ENCODE peak calls at places on chromosomes 6 and 20, in five cellular contexts. One of them, this sample, is unnamed.
A peak's percentile ranks its signal among the peaks of the same experiment; 100 is the strongest.

GRCh38 chr6:168711049-168711640 is 270.2 kb downstream of the SMOC2 start:
- DNase-seq in CD4-positive, CD25-positive, alpha-beta regulatory T cell: no peak
- DNase-seq in PC-3: no peak
- DNase-seq in psoas muscle: no peak
- DNase-seq in lung: no peak
- DNase-seq in this sample: no peak

GRCh38 chr20:14481863-14482262 is 144.5 kb upstream of the FLRT3 start:
- DNase-seq in PC-3: peak; percentile 86
- DNase-seq in lung: no peak
- DNase-seq in CD4-positive, CD25-positive, alpha-beta regulatory T cell: no peak
- DNase-seq in psoas muscle: no peak
- DNase-seq in this sample: no peak

GRCh38 chr6:147063469-147064031 is 140.7 kb upstream of the STXBP5 start:
- DNase-seq in PC-3: peak; percentile 77
- DNase-seq in lung: no peak
- DNase-seq in CD4-positive, CD25-positive, alpha-beta regulatory T cell: no peak
- DNase-seq in psoas muscle: no peak
- DNase-seq in this sample: no peak

GRCh38 chr6:22062807-22063408 is 233.9 kb downstream of the PRL start:
- DNase-seq in lung: peak; percentile 62
- DNase-seq in PC-3: no peak
- DNase-seq in psoas muscle: no peak
- DNase-seq in CD4-positive, CD25-positive, alpha-beta regulatory T cell: peak; percentile 57
- DNase-seq in this sample: no peak

GRCh38 chr6:1767481-1768246 is 157.9 kb downstream of the FOXC1 start:
- DNase-seq in psoas muscle: peak; percentile 69
- DNase-seq in PC-3: peak; percentile 68
- DNase-seq in lung: no peak
- DNase-seq in CD4-positive, CD25-positive, alpha-beta regulatory T cell: no peak
- DNase-seq in this sample: peak; percentile 56

GRCh38 chr20:33062750-33063149 is 9.0 kb downstream of the BPIFB3 start:
- DNase-seq in psoas muscle: no peak
- DNase-seq in lung: no peak
- DNase-seq in CD4-positive, CD25-positive, alpha-beta regulatory T cell: no peak
- DNase-seq in PC-3: no peak
- DNase-seq in this sample: no peak

GRCh38 chr6:44039191-44039719 is 88.0 kb downstream of the MRPL14 start:
- DNase-seq in lung: no peak
- DNase-seq in psoas muscle: no peak
- DNase-seq in CD4-positive, CD25-positive, alpha-beta regulatory T cell: no peak
- DNase-seq in PC-3: no peak
- DNase-seq in this sample: no peak

GRCh38 chr6:40000964-40001515 is 66.8 kb upstream of the MOCS1 start:
- DNase-seq in PC-3: no peak
- DNase-seq in CD4-positive, CD25-positive, alpha-beta regulatory T cell: no peak
- DNase-seq in psoas muscle: no peak
- DNase-seq in lung: no peak
- DNase-seq in this sample: no peak

GRCh38 chr6:117145940-117146339 is 119.4 kb upstream of the VGLL2 start:
- DNase-seq in CD4-positive, CD25-positive, alpha-beta regulatory T cell: no peak
- DNase-seq in PC-3: no peak
- DNase-seq in psoas muscle: no peak
- DNase-seq in lung: no peak
- DNase-seq in this sample: no peak

GRCh38 chr20:21052241-21052640 is 53.9 kb downstream of the LINC00237 start:
- DNase-seq in CD4-positive, CD25-positive, alpha-beta regulatory T cell: no peak
- DNase-seq in lung: no peak
- DNase-seq in PC-3: no peak
- DNase-seq in psoas muscle: no peak
- DNase-seq in this sample: no peak

GRCh38 chr6:114108119-114109002 is 137.4 kb upstream of the HDAC2 start:
- DNase-seq in lung: peak; percentile 70
- DNase-seq in PC-3: peak; percentile 85
- DNase-seq in psoas muscle: peak; percentile 66
- DNase-seq in CD4-positive, CD25-positive, alpha-beta regulatory T cell: peak; percentile 15
- DNase-seq in this sample: peak; percentile 39

GRCh38 chr6:169719117-169719516 is 5.2 kb downstream of the PHF10 start:
- DNase-seq in CD4-positive, CD25-positive, alpha-beta regulatory T cell: no peak
- DNase-seq in PC-3: no peak
- DNase-seq in lung: no peak
- DNase-seq in psoas muscle: no peak
- DNase-seq in this sample: no peak

GRCh38 chr20:6269163-6269873 is 146.5 kb upstream of the FERMT1 start:
- DNase-seq in CD4-positive, CD25-positive, alpha-beta regulatory T cell: no peak
- DNase-seq in psoas muscle: no peak
- DNase-seq in PC-3: peak; percentile 18
- DNase-seq in lung: no peak
- DNase-seq in this sample: no peak

GRCh38 chr6:1438471-1438881 is 49.1 kb downstream of the FOXF2 start:
- DNase-seq in PC-3: no peak
- DNase-seq in CD4-positive, CD25-positive, alpha-beta regulatory T cell: no peak
- DNase-seq in psoas muscle: no peak
- DNase-seq in lung: no peak
- DNase-seq in this sample: no peak

GRCh38 chr6:155880905-155881304 is 425.3 kb upstream of the NOX3 start:
- DNase-seq in psoas muscle: no peak
- DNase-seq in PC-3: peak; percentile 55
- DNase-seq in lung: no peak
- DNase-seq in CD4-positive, CD25-positive, alpha-beta regulatory T cell: no peak
- DNase-seq in this sample: no peak

GRCh38 chr6:134347141-134347540 is 29.2 kb upstream of the SGK1 start:
- DNase-seq in psoas muscle: no peak
- DNase-seq in lung: no peak
- DNase-seq in CD4-positive, CD25-positive, alpha-beta regulatory T cell: no peak
- DNase-seq in PC-3: no peak
- DNase-seq in this sample: no peak

GRCh38 chr6:101000334-101000733 is 119.2 kb upstream of the ASCC3 start:
- DNase-seq in CD4-positive, CD25-positive, alpha-beta regulatory T cell: no peak
- DNase-seq in PC-3: peak; percentile 8
- DNase-seq in psoas muscle: no peak
- DNase-seq in lung: no peak
- DNase-seq in this sample: no peak

GRCh38 chr20:46649965-46650542 is 1.2 kb downstream of the SLC13A3 start:
- DNase-seq in CD4-positive, CD25-positive, alpha-beta regulatory T cell: no peak
- DNase-seq in lung: no peak
- DNase-seq in psoas muscle: no peak
- DNase-seq in PC-3: no peak
- DNase-seq in this sample: no peak

GRCh38 chr6:34248198-34248726 is 544 bp downstream of the SMIM29 start:
- DNase-seq in psoas muscle: peak; percentile 85
- DNase-seq in lung: peak; percentile 74
- DNase-seq in PC-3: peak; percentile 43
- DNase-seq in CD4-positive, CD25-positive, alpha-beta regulatory T cell: peak; percentile 56
- DNase-seq in this sample: peak; percentile 69

GRCh38 chr20:38604873-38605303 is 3.3 kb downstream of the ARHGAP40 start:
- DNase-seq in CD4-positive, CD25-positive, alpha-beta regulatory T cell: no peak
- DNase-seq in lung: no peak
- DNase-seq in psoas muscle: no peak
- DNase-seq in PC-3: peak; percentile 95
- DNase-seq in this sample: no peak

GRCh38 chr20:44814937-44815336 is 4.6 kb upstream of the RIMS4 start:
- DNase-seq in CD4-positive, CD25-positive, alpha-beta regulatory T cell: no peak
- DNase-seq in psoas muscle: no peak
- DNase-seq in lung: no peak
- DNase-seq in PC-3: no peak
- DNase-seq in this sample: no peak

GRCh38 chr20:50562262-50562701 is 52.1 kb downstream of the PTPN1 start:
- DNase-seq in psoas muscle: peak; percentile 81
- DNase-seq in PC-3: no peak
- DNase-seq in lung: peak; percentile 79
- DNase-seq in CD4-positive, CD25-positive, alpha-beta regulatory T cell: no peak
- DNase-seq in this sample: no peak

GRCh38 chr6:142400495-142400894 is 98.7 kb downstream of the ADGRG6 start:
- DNase-seq in psoas muscle: no peak
- DNase-seq in CD4-positive, CD25-positive, alpha-beta regulatory T cell: no peak
- DNase-seq in lung: no peak
- DNase-seq in PC-3: no peak
- DNase-seq in this sample: no peak

GRCh38 chr20:40223818-40224217 is 465.2 kb downstream of the MAFB start:
- DNase-seq in psoas muscle: no peak
- DNase-seq in lung: no peak
- DNase-seq in CD4-positive, CD25-positive, alpha-beta regulatory T cell: no peak
- DNase-seq in PC-3: no peak
- DNase-seq in this sample: no peak

GRCh38 chr20:40218296-40218955 is 470.6 kb downstream of the MAFB start:
- DNase-seq in CD4-positive, CD25-positive, alpha-beta regulatory T cell: no peak
- DNase-seq in psoas muscle: no peak
- DNase-seq in lung: no peak
- DNase-seq in PC-3: no peak
- DNase-seq in this sample: no peak

DNA sequence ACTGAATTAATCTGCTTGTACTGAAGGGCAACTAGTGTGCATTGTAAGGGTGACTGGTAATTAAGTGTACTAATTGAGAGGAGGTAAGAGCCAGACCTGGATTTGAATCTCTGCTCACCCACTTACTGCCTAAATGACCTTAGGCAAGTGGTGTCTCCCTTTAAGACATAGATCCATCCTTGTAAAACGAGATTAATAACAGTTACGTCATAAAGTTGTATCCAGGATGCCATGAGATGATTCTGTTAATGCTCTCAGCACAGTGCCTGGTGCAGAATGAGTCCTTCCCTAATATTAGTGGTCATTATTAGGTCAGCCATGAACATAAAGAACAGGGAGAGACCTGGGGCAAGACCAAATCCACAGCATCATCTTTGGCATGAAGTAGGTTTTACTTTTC is 470.1 kb downstream of the MAFB start:
- DNase-seq in PC-3: no peak
- DNase-seq in psoas muscle: no peak
- DNase-seq in CD4-positive, CD25-positive, alpha-beta regulatory T cell: no peak
- DNase-seq in lung: no peak
- DNase-seq in this sample: no peak
- H3K27ac ChIP-seq in PC-3: no peak overlapping the region
- H3K27ac ChIP-seq in psoas muscle: no peak overlapping the region
- H3K27ac ChIP-seq in CD4-positive, CD25-positive, alpha-beta regulatory T cell: no peak overlapping the region
- H3K27ac ChIP-seq in lung: no peak overlapping the region
- H3K27ac ChIP-seq in this sample: no peak overlapping the region

DNA sequence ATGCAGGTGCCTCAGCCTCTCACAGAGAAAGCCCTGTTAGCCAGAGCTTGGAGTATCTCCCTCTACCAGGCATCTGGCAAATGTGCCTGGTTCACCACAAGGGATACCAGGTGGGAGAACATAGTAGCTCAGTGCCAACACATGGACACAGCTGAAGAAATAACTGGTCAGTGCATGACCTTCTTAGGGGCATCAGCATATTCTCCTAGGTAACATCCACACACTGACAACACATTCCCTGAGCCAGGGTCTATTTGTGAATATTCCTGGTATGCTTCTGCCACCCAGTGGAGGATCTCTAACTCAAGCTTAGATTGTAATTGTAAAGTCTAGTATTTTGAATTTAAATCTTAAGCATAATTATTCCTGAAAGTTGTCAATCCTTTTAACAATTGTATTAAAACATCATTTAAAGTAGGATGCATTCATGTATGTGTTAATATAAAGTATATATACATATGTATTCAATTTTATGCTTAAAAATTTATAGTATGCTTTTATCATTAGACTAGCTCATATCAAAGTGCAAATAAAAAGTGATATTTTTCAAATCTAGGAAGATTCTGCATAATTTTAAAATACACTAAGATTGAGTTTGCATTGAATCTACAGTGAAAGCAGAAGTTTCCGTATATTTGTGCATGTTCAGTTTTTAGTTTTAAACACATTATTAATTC is 45.3 kb upstream of the COL21A1 start:
- DNase-seq in CD4-positive, CD25-positive, alpha-beta regulatory T cell: no peak
- DNase-seq in psoas muscle: no peak
- DNase-seq in lung: no peak
- DNase-seq in PC-3: peak; percentile 79
- DNase-seq in this sample: no peak
- H3K4me3 ChIP-seq in CD4-positive, CD25-positive, alpha-beta regulatory T cell: no peak overlapping the region
- H3K4me3 ChIP-seq in psoas muscle: no peak overlapping the region
- H3K4me3 ChIP-seq in lung: no peak overlapping the region
- H3K4me3 ChIP-seq in PC-3: no peak overlapping the region
- H3K4me3 ChIP-seq in this sample: no peak overlapping the region

DNA sequence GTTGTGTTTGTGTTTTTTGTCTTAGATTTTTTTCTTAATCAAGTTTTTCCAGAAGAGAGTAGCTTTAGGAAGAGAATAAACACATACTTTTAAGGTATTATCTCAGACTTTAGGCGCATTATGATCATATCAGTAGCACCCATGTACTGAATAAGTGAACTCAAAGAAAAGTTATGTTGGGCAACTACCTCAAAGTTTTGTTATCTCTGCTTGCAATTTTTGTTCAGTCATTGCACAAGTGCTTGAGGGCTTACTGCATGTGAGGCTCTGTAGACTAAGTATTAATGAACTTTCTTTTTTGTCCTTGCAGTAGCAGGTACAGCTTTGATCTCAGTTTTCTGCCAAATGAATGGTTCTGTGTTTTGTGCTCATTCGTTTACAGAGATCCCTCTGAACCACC is 189.0 kb downstream of the SLC16A10 start:
- DNase-seq in PC-3: no peak
- DNase-seq in psoas muscle: no peak
- DNase-seq in lung: no peak
- DNase-seq in CD4-positive, CD25-positive, alpha-beta regulatory T cell: no peak
- DNase-seq in this sample: no peak
- H3K36me3 ChIP-seq in PC-3: peaks cover 36% of the 10 kb centered on the region
- H3K36me3 ChIP-seq in psoas muscle: peaks cover 5% of the 10 kb centered on the region
- H3K36me3 ChIP-seq in lung: peaks cover 32% of the 10 kb centered on the region
- H3K36me3 ChIP-seq in CD4-positive, CD25-positive, alpha-beta regulatory T cell: peaks cover 66% of the 10 kb centered on the region
- H3K36me3 ChIP-seq in this sample: peaks cover 87% of the 10 kb centered on the region

GRCh38 chr20:62818592-62819493 is 2.0 kb downstream of the COL9A3 start:
- DNase-seq in CD4-positive, CD25-positive, alpha-beta regulatory T cell: no peak
- DNase-seq in lung: no peak
- DNase-seq in PC-3: no peak
- DNase-seq in psoas muscle: peak; percentile 76
- DNase-seq in this sample: peak; percentile 76

GRCh38 chr20:62819494-62820174 is 2.8 kb downstream of the COL9A3 start:
- DNase-seq in CD4-positive, CD25-positive, alpha-beta regulatory T cell: no peak
- DNase-seq in PC-3: peak; percentile 62
- DNase-seq in lung: no peak
- DNase-seq in psoas muscle: no peak
- DNase-seq in this sample: no peak

GRCh38 chr20:62816879-62817873 is at the start of gene COL9A3:
- DNase-seq in CD4-positive, CD25-positive, alpha-beta regulatory T cell: no peak
- DNase-seq in psoas muscle: no peak
- DNase-seq in PC-3: no peak
- DNase-seq in lung: no peak
- DNase-seq in this sample: no peak

GRCh38 chr20:62816031-62816878 is 595 bp upstream of the COL9A3 start:
- DNase-seq in psoas muscle: no peak
- DNase-seq in PC-3: no peak
- DNase-seq in CD4-positive, CD25-positive, alpha-beta regulatory T cell: no peak
- DNase-seq in lung: no peak
- DNase-seq in this sample: no peak

DNA sequence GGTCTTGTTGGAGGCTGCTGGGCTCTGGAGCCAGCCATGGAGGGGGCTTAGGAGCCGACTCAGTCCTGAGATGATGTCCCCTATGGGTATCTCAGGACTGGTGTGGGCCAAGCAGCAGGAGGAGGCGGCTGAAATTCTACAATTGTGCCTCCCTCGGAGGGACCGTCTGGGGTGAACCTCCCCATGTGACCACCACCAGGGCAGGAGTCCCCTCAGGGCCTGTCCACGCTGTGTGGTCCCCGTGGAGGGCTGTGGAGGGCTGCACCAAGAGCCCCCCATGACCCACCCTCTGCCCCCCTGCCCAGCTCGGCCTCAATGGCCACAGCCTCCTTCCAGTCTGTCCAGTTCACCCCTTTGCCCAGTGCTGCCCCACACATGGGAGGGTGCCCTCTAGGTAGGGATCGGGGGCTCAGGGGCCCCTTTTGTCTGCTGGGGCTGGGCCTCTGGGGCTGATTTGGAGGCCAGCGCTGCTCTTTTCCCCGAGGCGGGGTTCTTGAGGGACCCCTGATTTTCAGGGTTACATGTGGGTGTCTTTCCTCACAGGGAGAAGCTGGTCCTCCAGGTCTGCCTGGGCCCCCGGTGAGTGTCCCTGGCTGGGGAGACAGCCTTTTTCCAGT is 1.2 kb downstream of the COL9A3 start:
- DNase-seq in psoas muscle: no peak
- DNase-seq in lung: no peak
- DNase-seq in CD4-positive, CD25-positive, alpha-beta regulatory T cell: no peak
- DNase-seq in PC-3: no peak
- DNase-seq in this sample: no peak
- H3K27ac ChIP-seq in psoas muscle: no peak overlapping the region
- H3K27ac ChIP-seq in lung: no peak overlapping the region
- H3K27ac ChIP-seq in CD4-positive, CD25-positive, alpha-beta regulatory T cell: no peak overlapping the region
- H3K27ac ChIP-seq in PC-3: no peak overlapping the region
- H3K27ac ChIP-seq in this sample: peak overlapping the region; percentile 79

This sample was measured in left ventricle myocardium inferior.